ENCODE peak calls at places on chromosomes 11 and 22, in nine cellular contexts. X is PC-3, H is K562, V is neural progenitor cell, R is HCT116, T is SK-N-SH, P is colonic mucosa, L is kidney, J is IMR-90. Q is an unnamed sample.
A peak's percentile ranks its signal among the peaks of the same experiment; 100 is the strongest.

GRCh38 chr11:67270256-67271211 is 4.3 kb downstream of the GRK2 start:
- DNase-seq in P (peak; percentile 71), V (peak; percentile 77), X (no peak), R (no peak), H (no peak), J (no peak), L (peak; percentile 87), T (no peak), Q (no peak)

GRCh38 chr11:119373059-119373875 is 8.2 kb downstream of the USP2 start:
- DNase-seq in H (no peak), R (no peak), J (no peak), X (no peak), V (no peak), T (no peak), P (no peak), L (peak; percentile 76), Q (no peak)

GRCh38 chr11:61680622-61681191 is 516 bp downstream of the DAGLA start:
- DNase-seq in T (no peak), H (no peak), R (no peak), L (peak; percentile 79), P (no peak), X (no peak), V (no peak), J (no peak), Q (no peak)

GRCh38 chr11:34769224-34769623 is 147.0 kb downstream of the APIP start:
- DNase-seq in J (no peak), L (no peak), V (no peak), X (no peak), H (no peak), T (no peak), P (no peak), R (no peak), Q (no peak)

GRCh38 chr11:61163714-61164609 is 2.7 kb upstream of the VPS37C start:
- DNase-seq in R (no peak), J (no peak), P (no peak), X (no peak), T (no peak), L (no peak), H (no peak), V (no peak), Q (no peak)

GRCh38 chr22:33272866-33273265 is 214.7 kb upstream of the SYN3 start:
- DNase-seq in R (no peak), H (no peak), X (no peak), L (no peak), V (no peak), P (no peak), J (no peak), T (no peak), Q (no peak)

GRCh38 chr11:30346068-30346688 is 23.3 kb downstream of the ARL14EP start:
- DNase-seq in L (no peak), V (peak; percentile 82), T (peak; percentile 43), X (peak; percentile 64), R (peak; percentile 15), P (no peak), H (peak; percentile 37), J (peak; percentile 62), Q (no peak)

GRCh38 chr11:36093548-36093947 is 149.7 kb downstream of the LDLRAD3 start:
- DNase-seq in T (no peak), R (no peak), V (no peak), X (no peak), J (no peak), L (no peak), H (no peak), P (no peak), Q (no peak)

DNA sequence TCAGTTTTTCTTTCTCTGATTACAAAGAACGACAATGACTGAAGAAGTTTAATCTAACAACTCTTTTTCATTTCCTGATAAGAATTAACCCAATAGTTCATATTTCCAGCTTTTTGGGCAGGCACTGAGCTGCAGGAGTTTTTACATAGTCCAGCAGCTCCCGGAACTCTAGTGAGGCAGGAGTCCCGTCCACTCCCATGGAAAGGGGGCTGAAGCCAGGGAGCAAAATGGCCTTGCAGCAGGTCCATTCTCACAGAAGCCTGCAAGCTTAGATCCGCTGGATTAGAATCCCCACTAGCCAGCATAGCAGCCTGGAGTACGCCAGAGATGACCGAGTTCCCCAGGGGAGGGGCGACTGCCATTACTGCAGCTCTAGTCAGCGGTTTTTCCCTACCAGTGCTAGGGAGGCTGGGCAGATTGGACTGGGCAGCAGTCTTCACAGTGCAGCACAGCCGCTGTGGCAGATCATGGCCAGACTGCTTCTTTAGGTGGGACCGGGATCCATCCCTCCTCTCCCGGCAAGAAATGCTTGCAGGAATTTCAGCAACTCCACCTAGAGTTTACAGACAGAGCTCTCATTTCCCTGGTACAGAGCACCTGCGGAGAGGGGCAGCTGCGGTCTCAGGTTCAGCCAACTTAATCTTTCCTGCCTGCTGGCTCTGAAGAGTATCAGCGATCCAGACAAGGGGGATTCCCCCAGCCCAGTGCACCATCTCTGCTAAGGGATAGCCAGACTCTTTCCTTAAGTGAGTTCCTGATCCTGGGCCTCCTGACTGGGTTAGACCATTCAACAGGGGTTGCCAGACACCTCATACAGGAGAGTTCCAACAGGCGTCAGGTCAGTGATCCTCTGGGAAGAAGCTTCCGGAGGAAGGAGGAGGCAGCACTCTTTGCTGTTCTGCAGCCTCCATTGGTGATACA is 742 bp upstream of the CASP4 start:
- DNase-seq in R (no peak), V (peak; percentile 43), T (no peak), L (peak; percentile 54), J (peak; percentile 34), X (peak; percentile 18), P (peak; percentile 31), H (no peak), Q (peak; percentile 2)
- H3K9ac ChIP-seq in R (peak overlapping the region; percentile 67), V (no peak overlapping the region), T (peak overlapping the region; percentile 50), L (peak overlapping the region; percentile 68), J (peak overlapping the region; percentile 71), X (peak overlapping the region; percentile 73), P (peak overlapping the region; percentile 6), H (no peak overlapping the region), Q (peak overlapping the region; percentile 81)

GRCh38 chr22:38454361-38455062 is 487 bp downstream of the KCNJ4 start:
- DNase-seq in J (no peak), P (no peak), L (peak; percentile 75), T (peak; percentile 54), H (peak; percentile 57), R (no peak), X (no peak), V (peak; percentile 62), Q (no peak)

GRCh38 chr22:38456272-38456837 is 1.4 kb upstream of the KCNJ4 start:
- DNase-seq in R (no peak), V (no peak), T (no peak), H (no peak), X (no peak), P (no peak), L (no peak), J (no peak), Q (no peak)

GRCh38 chr22:38454011-38454360 is 1.0 kb downstream of the KCNJ4 start:
- DNase-seq in R (no peak), P (no peak), X (no peak), T (no peak), L (peak; percentile 57), H (no peak), J (no peak), V (no peak), Q (no peak)

GRCh38 chr22:38455530-38456271 is 702 bp upstream of the KCNJ4 start:
- DNase-seq in H (peak; percentile 81), R (no peak), V (peak; percentile 82), L (peak; percentile 73), X (no peak), J (peak; percentile 26), P (no peak), T (peak; percentile 86), Q (no peak)

GRCh38 chr22:38455063-38455529 is at the start of gene KCNJ4:
- DNase-seq in V (no peak), R (no peak), X (no peak), H (peak; percentile 38), T (no peak), L (no peak), J (no peak), P (no peak), Q (no peak)
- H3K9ac ChIP-seq in V (no peak within 1 kb of the TSS), R (no peak within 1 kb of the TSS), X (no peak within 1 kb of the TSS), H (peak within 1 kb of the TSS; percentile 91), T (no peak within 1 kb of the TSS), L (no peak within 1 kb of the TSS), J (no peak within 1 kb of the TSS), P (no peak within 1 kb of the TSS), Q (peak within 1 kb of the TSS; percentile 27)

GRCh38 chr22:43088616-43088978 is 594 bp downstream of the TTLL1 start:
- DNase-seq in P (no peak), V (no peak), T (peak; percentile 23), J (no peak), R (no peak), X (no peak), H (no peak), L (no peak), Q (no peak)

GRCh38 chr22:43090130-43090789 is 1.1 kb upstream of the TTLL1 start:
- DNase-seq in X (peak; percentile 84), T (peak; percentile 53), P (peak; percentile 60), L (peak; percentile 79), H (peak; percentile 67), V (peak; percentile 28), R (peak; percentile 90), J (peak; percentile 80), Q (peak; percentile 83)

GRCh38 chr22:43081968-43082367 is 7.2 kb downstream of the TTLL1 start:
- DNase-seq in T (no peak), P (no peak), J (peak; percentile 19), X (no peak), R (no peak), H (no peak), V (no peak), L (no peak), Q (no peak)

GRCh38 chr22:43088979-43089717 is at the start of gene TTLL1:
- DNase-seq in R (peak; percentile 76), X (peak; percentile 85), H (peak; percentile 91), P (peak; percentile 93), V (peak; percentile 94), J (peak; percentile 75), L (peak; percentile 95), T (peak; percentile 89), Q (peak; percentile 66)

DNA sequence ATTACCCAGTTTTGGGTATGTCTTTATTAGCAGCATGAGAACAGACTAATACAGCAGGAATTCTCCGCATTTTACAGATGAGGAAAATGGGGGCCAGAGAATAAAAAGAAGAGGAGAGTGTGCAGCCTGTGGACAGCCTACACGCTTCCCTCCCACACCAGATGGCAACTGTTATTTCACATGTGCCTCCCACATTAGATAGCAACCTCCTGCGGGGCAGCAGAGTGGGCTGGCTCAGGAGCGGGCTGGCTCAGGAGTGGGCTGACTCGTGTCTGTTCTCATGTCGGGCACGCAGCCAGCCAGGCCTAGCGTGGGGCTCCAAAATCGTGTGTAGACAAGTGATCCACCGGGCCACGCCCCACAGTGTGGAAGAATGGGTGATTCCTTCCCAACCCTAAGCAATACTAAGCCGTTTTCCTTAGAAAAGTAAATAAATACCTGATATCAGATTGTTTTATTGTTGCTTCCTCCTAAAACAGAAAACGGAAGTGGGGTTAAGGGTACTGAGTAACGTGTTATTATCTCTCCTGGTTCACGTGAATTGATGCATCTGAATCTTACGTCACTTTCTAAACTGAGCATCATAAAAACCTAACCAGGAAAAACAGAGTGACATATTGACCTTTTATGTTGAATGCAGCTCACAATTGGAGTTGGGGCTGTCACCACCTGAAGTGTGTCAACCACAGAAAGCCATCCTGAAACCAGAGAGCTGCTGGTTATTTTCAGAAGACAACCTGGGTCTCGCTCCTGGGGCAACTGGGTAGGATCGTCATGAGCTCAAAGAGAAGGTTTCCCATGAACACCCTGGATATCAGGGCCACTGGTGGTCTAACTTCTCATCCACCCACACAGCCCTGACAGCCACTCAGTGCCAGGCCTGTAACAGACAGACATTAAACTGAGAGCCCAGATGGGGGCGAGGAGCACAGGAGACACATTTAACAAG is 3.3 kb downstream of the TTLL1 start:
- DNase-seq in V (no peak), J (no peak), T (no peak), R (no peak), H (no peak), P (peak; percentile 46), L (no peak), X (no peak), Q (no peak)
- H3K9ac ChIP-seq in V (no peak overlapping the region), J (no peak overlapping the region), T (no peak overlapping the region), R (no peak overlapping the region), H (no peak overlapping the region), P (peak overlapping the region; percentile 8), L (no peak overlapping the region), X (no peak overlapping the region), Q (no peak overlapping the region)

GRCh38 chr11:86523738-86524602 is 148.4 kb downstream of the ME3 start:
- DNase-seq in J (peak; percentile 99), X (peak; percentile 95), T (no peak), R (peak; percentile 91), L (no peak), V (no peak), H (peak; percentile 67), P (no peak), Q (peak; percentile 98)
- H3K9ac ChIP-seq in J (no peak overlapping the region), X (peak overlapping the region; percentile 73), T (peak overlapping the region; percentile 58), R (peak overlapping the region; percentile 51), L (no peak overlapping the region), V (no peak overlapping the region), H (no peak overlapping the region), P (no peak overlapping the region), Q (peak overlapping the region; percentile 77)